ENCODE peak calls at places on chromosome 22, in four cellular contexts. V is AG04450, H is choroid plexus epithelial cell, G is cardiac fibroblast. N is an unnamed sample.

GRCh38 chr22:38016182-38017078 is 32.1 kb upstream of the SOX10 start:
- DNase-seq in H (peak), G (peak), V (no peak), N (no peak)

GRCh38 chr22:48351376-48352085 is 1476.1 kb downstream of the BRD1 start:
- DNase-seq in V (no peak), G (no peak), H (no peak), N (no peak)

GRCh38 chr22:49628351-49629023 is 199.2 kb downstream of the BRD1 start:
- DNase-seq in G (no peak), V (no peak), H (no peak), N (no peak)

GRCh38 chr22:37639070-37639760 is at the start of gene SH3BP1:
- DNase-seq in H (peak), V (no peak), G (no peak), N (no peak)

GRCh38 chr22:43110927-43111623 is 525 bp downstream of the BIK start:
- DNase-seq in G (no peak), H (no peak), V (no peak), N (no peak)

GRCh38 chr22:47218671-47219070 is 456.2 kb downstream of the TBC1D22A start:
- DNase-seq in G (no peak), H (no peak), V (no peak), N (no peak)

GRCh38 chr22:43256569-43257360 is 69.8 kb upstream of the TTLL12 start:
- DNase-seq in V (no peak), G (no peak), H (no peak), N (no peak)

GRCh38 chr22:22366478-22366988 is 121.9 kb downstream of the VPREB1 start:
- DNase-seq in V (no peak), H (no peak), G (no peak), N (no peak)

GRCh38 chr22:42635531-42635930 is 4.9 kb downstream of the ATP5MGL start:
- DNase-seq in H (peak), G (peak), V (no peak), N (peak)

GRCh38 chr22:29914991-29915390 is 32.0 kb downstream of the MTMR3 start:
- DNase-seq in G (peak), H (no peak), V (no peak), N (no peak)

GRCh38 chr22:30857791-30858190 is 110.8 kb downstream of the MORC2 start:
- DNase-seq in G (no peak), H (no peak), V (no peak), N (no peak)

GRCh38 chr22:46996595-46997310 is 234.3 kb downstream of the TBC1D22A start:
- DNase-seq in H (no peak), G (peak), V (no peak), N (no peak)

GRCh38 chr22:43180670-43181069 is 6.3 kb downstream of the TTLL12 start:
- DNase-seq in V (no peak), G (no peak), H (no peak), N (no peak)

GRCh38 chr22:31876156-31877035 is 67.9 kb upstream of the YWHAH start:
- DNase-seq in G (peak), H (no peak), V (no peak), N (no peak)

GRCh38 chr22:29727248-29727551 is 7.4 kb downstream of the CABP7 start:
- DNase-seq in H (peak), V (no peak), G (peak), N (no peak)

GRCh38 chr22:19359554-19360299 is 68.2 kb upstream of the CLTCL1 start:
- DNase-seq in G (no peak), V (no peak), H (no peak), N (no peak)

GRCh38 chr22:49202226-49202625 is 625.4 kb downstream of the BRD1 start:
- DNase-seq in H (no peak), G (no peak), V (no peak), N (no peak)

GRCh38 chr22:30205281-30206115 is 41.1 kb downstream of the LIF start:
- DNase-seq in V (peak), H (peak), G (peak), N (peak)

GRCh38 chr22:27386186-27386585 is 415.4 kb downstream of the MN1 start:
- DNase-seq in H (peak), G (no peak), V (no peak), N (no peak)

GRCh38 chr22:27501191-27501936 is 300.2 kb downstream of the MN1 start:
- DNase-seq in V (no peak), H (no peak), G (no peak), N (no peak)

DNA sequence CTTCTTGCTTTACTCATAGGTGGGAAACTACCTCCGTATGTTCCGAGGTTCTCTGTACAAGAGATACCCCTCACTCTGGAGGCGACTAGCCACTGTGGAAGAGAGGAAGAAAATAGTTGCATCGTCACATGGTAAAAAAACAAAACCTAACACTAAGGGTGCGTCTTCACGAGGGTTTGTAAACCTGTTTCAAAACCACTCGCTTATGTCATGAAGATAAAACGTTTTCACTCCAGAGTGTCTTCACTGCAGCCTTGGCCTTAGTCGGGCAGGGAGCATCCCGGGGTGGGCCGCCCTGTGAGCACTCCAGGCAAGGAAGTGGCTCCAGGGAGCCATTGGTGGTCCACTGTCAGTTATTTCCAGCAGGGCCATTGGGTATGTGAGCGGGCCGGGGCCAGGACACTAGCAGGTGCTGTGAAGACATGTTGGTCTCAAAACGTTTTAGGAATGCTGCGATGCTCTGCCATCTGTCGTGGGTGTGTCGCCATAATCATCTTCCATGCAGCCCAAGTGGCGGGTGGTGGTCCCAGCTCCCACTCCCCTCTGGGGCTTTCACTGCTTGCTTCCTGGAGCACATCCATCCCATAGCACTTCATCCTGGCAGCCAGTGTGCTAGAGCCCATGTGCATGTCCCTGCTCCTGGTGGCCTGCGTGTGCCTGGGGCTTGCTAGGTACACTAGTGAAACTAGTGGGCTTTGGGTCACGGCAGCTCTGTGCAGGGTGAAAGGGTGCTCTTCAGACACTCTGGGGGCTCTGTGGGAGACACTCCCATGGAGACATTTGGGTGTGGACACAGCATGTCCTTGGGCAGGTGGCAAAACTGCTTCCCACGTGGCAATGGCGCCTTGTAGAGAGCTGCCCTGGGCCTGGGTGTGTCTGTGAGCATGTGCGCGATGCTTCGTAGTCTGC is 5.2 kb downstream of the SMARCB1 start:
- DNase-seq in H (no peak), V (no peak), G (no peak), N (no peak)
- H3K4me3 ChIP-seq in H (no peak), V (no peak), G (no peak), N (no peak)

GRCh38 chr22:39214383-39215069 is 30.3 kb downstream of the PDGFB start:
- DNase-seq in H (peak), G (peak), V (no peak), N (peak)
- H3K4me3 ChIP-seq in H (no peak), G (no peak), V (no peak), N (no peak)

GRCh38 chr22:40312050-40312449 is 34.2 kb upstream of the ADSL start:
- DNase-seq in G (no peak), H (no peak), V (no peak), N (no peak)

GRCh38 chr22:40310081-40310770 is 36.1 kb upstream of the ADSL start:
- DNase-seq in H (peak), G (peak), V (peak), N (peak)

GRCh38 chr22:40310771-40311120 is 35.6 kb upstream of the ADSL start:
- DNase-seq in H (no peak), V (no peak), G (no peak), N (no peak)

GRCh38 chr22:40305625-40306024 is 40.7 kb upstream of the ADSL start:
- DNase-seq in V (no peak), H (no peak), G (no peak), N (no peak)

GRCh38 chr22:40308999-40309578 is 37.2 kb upstream of the ADSL start:
- DNase-seq in V (no peak), G (no peak), H (no peak), N (no peak)
- H3K4me3 ChIP-seq in V (no peak), G (no peak), H (no peak), N (no peak)

GRCh38 chr22:36367479-36367878 is 20.3 kb downstream of the MYH9 start:
- DNase-seq in V (no peak), H (no peak), G (peak), N (no peak)

GRCh38 chr22:36367066-36367465 is 20.7 kb downstream of the MYH9 start:
- DNase-seq in G (peak), V (no peak), H (no peak), N (no peak)

GRCh38 chr22:36369004-36369921 is 18.5 kb downstream of the MYH9 start:
- DNase-seq in V (no peak), H (no peak), G (peak), N (peak)

GRCh38 chr22:36369922-36370781 is 17.6 kb downstream of the MYH9 start:
- DNase-seq in H (peak), G (peak), V (no peak), N (peak)

DNA sequence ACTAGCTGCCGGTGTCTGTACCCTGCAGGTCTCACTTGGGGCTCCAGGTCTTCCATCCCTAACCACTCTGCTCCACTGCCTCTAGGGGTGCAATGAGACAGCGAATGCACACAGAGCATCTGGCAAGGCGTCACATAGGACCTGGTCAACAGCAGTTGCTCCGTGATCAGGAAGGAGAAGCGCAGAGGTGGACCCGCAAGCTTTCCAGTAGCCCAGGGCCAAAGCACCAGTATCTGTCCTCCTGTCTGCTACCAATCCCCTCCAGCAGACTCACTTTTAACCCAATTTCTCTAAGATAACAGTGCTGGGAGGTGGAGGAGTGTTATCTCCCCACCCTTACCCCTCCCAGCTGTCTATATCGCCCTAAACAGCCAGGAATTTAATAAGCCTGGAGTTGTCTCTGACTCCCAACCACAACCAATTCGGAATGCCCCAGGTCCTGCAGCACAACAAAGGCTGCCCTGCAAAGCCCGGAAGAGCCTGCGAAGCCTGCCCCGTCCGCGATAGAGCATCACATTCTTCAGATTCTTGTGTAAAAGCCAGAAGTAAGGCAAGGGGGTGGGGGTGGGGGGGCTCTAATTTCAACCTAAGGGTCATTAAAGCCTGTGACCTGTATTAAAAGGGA is 19.3 kb downstream of the MYH9 start:
- DNase-seq in G (peak), V (peak), H (peak), N (peak)
- H3K4me3 ChIP-seq in G (no peak), V (peak), H (no peak), N (no peak)

GRCh38 chr22:45268958-45269844 is 15.5 kb upstream of the UPK3A start:
- DNase-seq in V (peak), H (peak), G (peak), N (peak)

GRCh38 chr22:45270095-45271020 is 14.4 kb upstream of the UPK3A start:
- DNase-seq in G (no peak), H (peak), V (no peak), N (no peak)

GRCh38 chr22:45272498-45272897 is 12.3 kb upstream of the UPK3A start:
- DNase-seq in H (no peak), V (no peak), G (no peak), N (no peak)

GRCh38 chr22:45273452-45274075 is 11.2 kb upstream of the UPK3A start:
- DNase-seq in V (no peak), G (no peak), H (no peak), N (no peak)

GRCh38 chr22:45271667-45272188 is 13.0 kb upstream of the UPK3A start:
- DNase-seq in H (no peak), V (no peak), G (peak), N (no peak)
- H3K4me3 ChIP-seq in H (no peak), V (no peak), G (no peak), N (no peak)

DNA sequence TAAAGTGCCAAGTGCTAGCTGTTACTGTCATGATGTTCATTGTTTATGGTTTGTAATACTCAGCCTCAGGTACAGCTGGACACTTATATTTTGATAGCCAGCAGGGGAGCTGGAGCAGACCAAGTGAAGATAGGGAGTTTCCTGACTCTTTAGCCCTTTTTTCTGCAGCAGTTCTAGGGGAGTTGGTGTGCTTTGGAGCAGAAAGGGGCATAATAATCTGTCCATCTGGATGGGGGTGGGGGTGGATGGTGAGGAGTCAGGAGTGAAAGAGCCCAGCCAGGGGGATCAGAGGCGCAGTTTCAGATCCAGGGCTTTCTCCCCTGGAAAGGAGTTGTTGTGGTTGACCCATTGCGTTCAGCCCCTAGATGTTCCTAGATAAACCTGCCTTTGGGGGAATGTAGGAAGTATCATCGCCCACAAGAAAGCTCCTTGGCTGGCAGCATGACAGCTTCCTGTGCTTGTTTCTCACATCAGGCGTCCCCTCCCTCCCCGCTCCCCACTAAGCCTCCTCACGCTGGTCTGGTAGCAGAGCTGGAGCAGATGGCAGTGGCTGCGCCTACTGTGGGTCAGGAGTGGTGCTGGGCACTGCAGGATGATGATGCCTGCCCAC is 41.9 kb downstream of the MED15 start:
- DNase-seq in H (peak), V (no peak), G (peak), N (peak)
- H3K4me3 ChIP-seq in H (no peak), V (no peak), G (no peak), N (no peak)

DNA sequence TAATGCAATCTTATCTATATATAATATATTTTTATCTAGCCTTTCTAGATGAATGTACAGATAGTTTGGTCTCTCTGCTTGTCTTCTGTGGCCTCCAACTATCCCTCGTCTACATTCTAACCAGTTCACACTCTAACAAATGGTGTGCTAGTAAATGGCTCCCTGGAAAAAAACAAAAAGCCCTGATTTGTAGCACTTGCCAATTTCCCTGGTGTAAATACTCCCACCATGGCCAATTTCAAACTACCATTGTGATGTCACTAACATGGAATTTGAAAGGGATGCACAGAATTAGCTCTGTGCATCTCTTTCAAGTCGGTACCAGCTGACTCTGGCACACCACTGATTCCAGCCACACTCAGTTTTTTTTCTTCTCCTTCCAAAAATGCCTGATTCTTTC is 154.6 kb downstream of the MYO18B start:
- DNase-seq in H (no peak), V (no peak), G (no peak), N (no peak)
- H3K4me3 ChIP-seq in H (no peak), V (no peak), G (no peak), N (no peak)